ENCODE peak calls at places on chromosomes 6 and 20, in six cellular contexts. Z, C, V, Y, E and G are unnamed samples.

GRCh38 chr20:62728028-62728780 is 19.6 kb downstream of the NTSR1 start:
- DNase-seq in Y (no peak), V (no peak), Z (no peak), C (peak; percentile 14), E (no peak), G (no peak)

GRCh38 chr6:132298344-132298949 is 102.8 kb downstream of the MOXD1 start:
- DNase-seq in V (no peak), Z (peak; percentile 64), C (no peak), E (no peak), Y (peak; percentile 53), G (no peak)

GRCh38 chr6:18242062-18242851 is 22.1 kb downstream of the DEK start:
- DNase-seq in V (no peak), C (no peak), Z (no peak), Y (peak; percentile 73), E (no peak), G (no peak)

GRCh38 chr6:154868143-154868594 is 126.9 kb upstream of the TIAM2 start:
- DNase-seq in Y (peak; percentile 73), E (no peak), Z (peak; percentile 7), V (no peak), C (no peak), G (no peak)

GRCh38 chr6:166270706-166271375 is 37.4 kb downstream of the PRR18 start:
- DNase-seq in Y (no peak), C (no peak), Z (no peak), V (no peak), E (no peak), G (no peak)

GRCh38 chr6:43766964-43767461 is 3.0 kb upstream of the VEGFA start:
- DNase-seq in C (peak; percentile 11), E (no peak), Z (peak; percentile 70), Y (no peak), V (no peak), G (no peak)

GRCh38 chr20:47784599-47785320 is 521 bp downstream of the SULF2 start:
- DNase-seq in E (peak; percentile 78), Z (peak; percentile 60), Y (peak; percentile 35), C (peak; percentile 48), V (peak; percentile 87), G (no peak)

GRCh38 chr6:105601541-105602174 is 198.8 kb upstream of the PREP start:
- DNase-seq in C (peak; percentile 69), Y (peak; percentile 97), V (no peak), E (peak; percentile 31), Z (peak; percentile 12), G (no peak)

GRCh38 chr6:128358111-128358780 is 162.2 kb downstream of the PTPRK start:
- DNase-seq in Z (no peak), C (no peak), V (no peak), Y (peak; percentile 42), E (no peak), G (no peak)

GRCh38 chr6:131122007-131122406 is 13.3 kb upstream of the AKAP7 start:
- DNase-seq in E (no peak), Y (no peak), Z (no peak), C (no peak), V (no peak), G (no peak)

GRCh38 chr6:56683882-56684281 is 41.2 kb upstream of the DST start:
- DNase-seq in Z (peak; percentile 58), V (no peak), E (no peak), C (no peak), Y (peak; percentile 81), G (no peak)

GRCh38 chr6:80639243-80639642 is 532.8 kb downstream of the BCKDHB start:
- DNase-seq in Y (peak; percentile 76), E (no peak), Z (no peak), V (no peak), C (no peak), G (no peak)

GRCh38 chr6:156980948-156981347 is 203.8 kb downstream of the ARID1B start:
- DNase-seq in C (no peak), Y (no peak), Z (no peak), V (no peak), E (no peak), G (no peak)

GRCh38 chr6:168200571-168201134 is 118.9 kb downstream of the DACT2 start:
- DNase-seq in C (no peak), E (no peak), Y (no peak), V (no peak), Z (no peak), G (no peak)

GRCh38 chr20:52991783-52992182 is 19.6 kb downstream of the TSHZ2 start:
- DNase-seq in C (no peak), E (no peak), V (no peak), Y (no peak), Z (no peak), G (no peak)

GRCh38 chr6:43770417-43771209 is 602 bp downstream of the VEGFA start:
- DNase-seq in E (peak; percentile 73), V (peak; percentile 93), C (peak; percentile 84), Z (peak; percentile 81), Y (peak; percentile 63), G (peak; percentile 44)

GRCh38 chr6:112222111-112222726 is 32.1 kb downstream of the LAMA4 start:
- DNase-seq in E (no peak), C (no peak), Y (peak; percentile 58), Z (no peak), V (no peak), G (no peak)

GRCh38 chr6:42230320-42231034 is 12.8 kb upstream of the MRPS10 start:
- DNase-seq in Y (peak; percentile 36), E (peak; percentile 54), Z (peak; percentile 33), V (no peak), C (no peak), G (no peak)

GRCh38 chr20:3777381-3777725 is 3.9 kb downstream of the SPEF1 start:
- DNase-seq in Z (no peak), Y (no peak), V (no peak), C (no peak), E (no peak), G (no peak)

GRCh38 chr6:112337209-112337638 is 9.9 kb upstream of the RFPL4B start:
- DNase-seq in V (no peak), E (peak; percentile 67), Z (peak; percentile 51), C (peak; percentile 27), Y (peak; percentile 81), G (no peak)

GRCh38 chr6:111113731-111114438 is 26.6 kb downstream of the SLC16A10 start:
- DNase-seq in E (peak; percentile 38), Y (peak; percentile 69), C (peak; percentile 36), V (no peak), Z (no peak), G (no peak)

GRCh38 chr20:53990768-53991472 is 79.5 kb downstream of the BCAS1 start:
- DNase-seq in C (no peak), Z (no peak), E (no peak), V (no peak), Y (no peak), G (no peak)

GRCh38 chr20:47315339-47315662 is 41.2 kb downstream of the ZMYND8 start:
- DNase-seq in Z (no peak), C (no peak), E (no peak), V (no peak), Y (no peak), G (no peak)

GRCh38 chr20:58673119-58673518 is 19.5 kb upstream of the NPEPL1 start:
- DNase-seq in E (no peak), Z (no peak), Y (no peak), C (no peak), V (no peak), G (no peak)

DNA sequence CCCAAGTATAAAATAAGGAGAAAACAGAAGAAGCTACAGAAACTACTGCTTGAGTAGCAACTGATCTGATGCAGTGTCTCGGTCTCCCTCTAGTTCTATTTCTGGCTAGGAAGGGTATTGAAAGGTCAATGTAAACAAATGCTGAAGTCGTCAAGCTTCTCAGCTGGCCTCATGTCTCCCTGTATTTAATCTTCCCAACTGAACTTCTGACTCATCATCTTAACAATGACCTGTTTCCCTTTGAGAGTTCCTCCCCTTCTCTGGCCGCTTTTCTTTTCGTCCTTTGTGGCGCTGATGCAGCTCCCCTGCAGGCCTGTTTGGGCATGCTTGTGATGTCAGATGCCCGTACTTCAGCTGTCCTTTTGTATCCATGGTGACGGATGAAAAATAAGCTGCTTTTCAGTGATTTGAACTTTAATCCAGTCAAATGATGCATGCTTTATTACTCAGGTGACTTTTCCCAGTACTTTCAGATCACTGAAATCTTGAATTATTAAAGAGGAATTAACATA is 7.8 kb upstream of the LCA5 start:
- DNase-seq in E (peak; percentile 75), C (peak; percentile 56), Z (peak; percentile 80), Y (peak; percentile 99), V (no peak), G (no peak)
- TF ChIP-seq CTCF in E (peak; percentile 75), C (peak; percentile 74), Z (no peak), Y (peak; percentile 64), V (peak; percentile 50), G (no peak)

GRCh38 chr6:84242265-84242664 is 14.8 kb upstream of the CEP162 start:
- DNase-seq in Y (no peak), C (no peak), E (no peak), V (no peak), Z (no peak), G (no peak)

GRCh38 chr6:84243240-84243639 is 15.8 kb upstream of the CEP162 start:
- DNase-seq in Y (no peak), C (no peak), Z (no peak), V (no peak), E (no peak), G (no peak)
- TF ChIP-seq CTCF in Y (no peak), C (no peak), Z (no peak), V (no peak), E (no peak), G (no peak)

GRCh38 chr6:117459447-117459944 is 23.0 kb upstream of the DCBLD1 start:
- DNase-seq in V (no peak), E (no peak), Z (no peak), C (no peak), Y (no peak), G (no peak)
- TF ChIP-seq CTCF in V (no peak), E (no peak), Z (no peak), C (no peak), Y (no peak), G (no peak)

DNA sequence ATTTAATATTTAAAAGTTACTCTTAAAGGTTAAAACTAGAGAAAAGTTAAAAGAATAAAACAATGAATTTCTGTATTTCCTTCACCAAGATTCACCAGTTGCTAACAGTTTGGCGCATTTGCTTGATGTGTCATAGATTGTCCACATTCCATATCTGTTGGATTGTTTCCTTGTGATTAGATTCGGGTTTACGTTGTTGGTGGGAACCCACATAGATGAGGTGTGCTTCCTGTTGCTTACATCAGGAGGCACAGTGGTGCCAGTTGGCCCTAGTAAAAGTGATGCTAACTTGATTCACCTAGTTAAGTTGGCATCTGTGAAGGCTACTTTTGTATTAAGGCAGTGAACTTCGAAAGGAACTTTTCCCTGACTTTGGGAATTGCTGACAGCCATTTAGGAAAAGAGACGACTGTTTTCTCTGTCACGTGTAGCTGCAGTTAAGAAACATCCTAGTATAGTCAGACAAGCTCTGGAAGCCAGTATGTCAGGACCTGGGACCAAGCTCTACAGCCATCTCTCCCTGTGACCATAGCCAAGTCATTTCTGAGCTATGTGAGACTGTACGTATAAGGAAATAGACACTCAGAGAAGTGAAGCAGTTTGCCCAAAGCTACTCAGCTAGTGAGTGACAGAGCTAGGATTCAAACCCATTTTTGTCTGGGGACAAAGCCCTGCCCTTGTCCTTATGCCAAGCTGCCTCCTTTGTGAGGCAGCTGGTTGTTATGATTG is 49.0 kb downstream of the PPARD start:
- DNase-seq in Z (peak; percentile 71), V (no peak), C (no peak), E (no peak), Y (peak; percentile 90), G (no peak)
- TF ChIP-seq CTCF in Z (no peak), V (no peak), C (no peak), E (no peak), Y (peak; percentile 11), G (no peak)